ENCODE peak calls at places on chromosome 12, in six cellular contexts. One of them, this sample, is unnamed. For H3K4me1, the result is how much of the 10 kb centered on the place peaks cover.

GRCh38 chr12:130514149-130514551 is 176.5 kb downstream of the PIWIL1 start:
- DNase-seq in cardiac muscle cell: no peak
- DNase-seq in left ventricle myocardium inferior: no peak
- DNase-seq in fibroblast of lung: no peak
- DNase-seq in IMR-90: no peak
- DNase-seq in H9: peak
- DNase-seq in this sample: no peak

GRCh38 chr12:95102916-95103671 is 29.7 kb upstream of the NR2C1 start:
- DNase-seq in IMR-90: peak
- DNase-seq in left ventricle myocardium inferior: no peak
- DNase-seq in H9: no peak
- DNase-seq in cardiac muscle cell: peak
- DNase-seq in fibroblast of lung: peak
- DNase-seq in this sample: peak

GRCh38 chr12:10928746-10929286 is at the start of gene PRH2:
- DNase-seq in H9: no peak
- DNase-seq in left ventricle myocardium inferior: no peak
- DNase-seq in IMR-90: no peak
- DNase-seq in cardiac muscle cell: no peak
- DNase-seq in fibroblast of lung: no peak
- DNase-seq in this sample: no peak

GRCh38 chr12:112199136-112199535 is 73.8 kb downstream of the TRAFD1 start:
- DNase-seq in IMR-90: peak
- DNase-seq in cardiac muscle cell: no peak
- DNase-seq in left ventricle myocardium inferior: no peak
- DNase-seq in H9: no peak
- DNase-seq in fibroblast of lung: no peak
- DNase-seq in this sample: no peak

GRCh38 chr12:62632521-62632920 is 165.9 kb downstream of the MON2 start:
- DNase-seq in fibroblast of lung: peak
- DNase-seq in H9: peak
- DNase-seq in left ventricle myocardium inferior: peak
- DNase-seq in cardiac muscle cell: peak
- DNase-seq in IMR-90: no peak
- DNase-seq in this sample: peak

GRCh38 chr12:47102845-47103666 is 23.3 kb upstream of the AMIGO2 start:
- DNase-seq in H9: no peak
- DNase-seq in IMR-90: peak
- DNase-seq in cardiac muscle cell: peak
- DNase-seq in fibroblast of lung: peak
- DNase-seq in left ventricle myocardium inferior: no peak
- DNase-seq in this sample: peak

GRCh38 chr12:19489168-19489567 is 49.9 kb downstream of the AEBP2 start:
- DNase-seq in IMR-90: no peak
- DNase-seq in cardiac muscle cell: no peak
- DNase-seq in fibroblast of lung: no peak
- DNase-seq in H9: no peak
- DNase-seq in left ventricle myocardium inferior: no peak
- DNase-seq in this sample: no peak

GRCh38 chr12:57624441-57625220 is 8.4 kb downstream of the B4GALNT1 start:
- DNase-seq in H9: no peak
- DNase-seq in left ventricle myocardium inferior: no peak
- DNase-seq in cardiac muscle cell: no peak
- DNase-seq in fibroblast of lung: no peak
- DNase-seq in IMR-90: no peak
- DNase-seq in this sample: no peak

GRCh38 chr12:49105504-49106120 is 5.0 kb downstream of the LMBR1L start:
- DNase-seq in left ventricle myocardium inferior: peak
- DNase-seq in H9: no peak
- DNase-seq in cardiac muscle cell: peak
- DNase-seq in IMR-90: no peak
- DNase-seq in fibroblast of lung: peak
- DNase-seq in this sample: no peak

GRCh38 chr12:81297606-81298005 is 219.7 kb downstream of the ACSS3 start:
- DNase-seq in cardiac muscle cell: no peak
- DNase-seq in IMR-90: no peak
- DNase-seq in H9: no peak
- DNase-seq in fibroblast of lung: peak
- DNase-seq in left ventricle myocardium inferior: no peak
- DNase-seq in this sample: peak

GRCh38 chr12:98644712-98645571 is at the start of the genes APAF1 and IKBIP:
- DNase-seq in fibroblast of lung: peak
- DNase-seq in cardiac muscle cell: peak
- DNase-seq in IMR-90: peak
- DNase-seq in H9: peak
- DNase-seq in left ventricle myocardium inferior: peak
- DNase-seq in this sample: peak

GRCh38 chr12:116539361-116539771 is 19.8 kb upstream of the MAP1LC3B2 start:
- DNase-seq in IMR-90: peak
- DNase-seq in cardiac muscle cell: no peak
- DNase-seq in left ventricle myocardium inferior: no peak
- DNase-seq in H9: no peak
- DNase-seq in fibroblast of lung: peak
- DNase-seq in this sample: peak

GRCh38 chr12:106049546-106049945 is 89.2 kb downstream of the NUAK1 start:
- DNase-seq in fibroblast of lung: no peak
- DNase-seq in left ventricle myocardium inferior: no peak
- DNase-seq in IMR-90: no peak
- DNase-seq in cardiac muscle cell: no peak
- DNase-seq in H9: no peak
- DNase-seq in this sample: no peak

GRCh38 chr12:56078931-56079728 is 835 bp upstream of the ERBB3 start:
- DNase-seq in H9: peak
- DNase-seq in IMR-90: peak
- DNase-seq in left ventricle myocardium inferior: peak
- DNase-seq in cardiac muscle cell: peak
- DNase-seq in fibroblast of lung: peak
- DNase-seq in this sample: peak

GRCh38 chr12:104694161-104694560 is 237.4 kb downstream of the CHST11 start:
- DNase-seq in left ventricle myocardium inferior: no peak
- DNase-seq in IMR-90: no peak
- DNase-seq in fibroblast of lung: peak
- DNase-seq in cardiac muscle cell: peak
- DNase-seq in H9: no peak
- DNase-seq in this sample: peak

GRCh38 chr12:47820631-47821345 is 1.1 kb upstream of the HDAC7 start:
- DNase-seq in H9: peak
- DNase-seq in IMR-90: peak
- DNase-seq in cardiac muscle cell: peak
- DNase-seq in left ventricle myocardium inferior: peak
- DNase-seq in fibroblast of lung: peak
- DNase-seq in this sample: peak

GRCh38 chr12:5073838-5074237 is 30.2 kb downstream of the KCNA5 start:
- DNase-seq in IMR-90: peak
- DNase-seq in fibroblast of lung: no peak
- DNase-seq in cardiac muscle cell: peak
- DNase-seq in left ventricle myocardium inferior: no peak
- DNase-seq in H9: peak
- DNase-seq in this sample: no peak

GRCh38 chr12:53990311-53991076 is 5.5 kb downstream of the HOXC10 start:
- DNase-seq in fibroblast of lung: no peak
- DNase-seq in cardiac muscle cell: no peak
- DNase-seq in H9: no peak
- DNase-seq in IMR-90: no peak
- DNase-seq in left ventricle myocardium inferior: no peak
- DNase-seq in this sample: no peak

GRCh38 chr12:53987748-53988147 is 2.8 kb downstream of the HOXC10 start:
- DNase-seq in cardiac muscle cell: no peak
- DNase-seq in IMR-90: no peak
- DNase-seq in fibroblast of lung: no peak
- DNase-seq in H9: no peak
- DNase-seq in left ventricle myocardium inferior: no peak
- DNase-seq in this sample: no peak

GRCh38 chr12:53988519-53989226 is 3.7 kb downstream of the HOXC10 start:
- DNase-seq in left ventricle myocardium inferior: no peak
- DNase-seq in fibroblast of lung: no peak
- DNase-seq in H9: no peak
- DNase-seq in cardiac muscle cell: no peak
- DNase-seq in IMR-90: no peak
- DNase-seq in this sample: no peak

GRCh38 chr12:53991077-53991460 is 6.1 kb downstream of the HOXC10 start:
- DNase-seq in cardiac muscle cell: no peak
- DNase-seq in left ventricle myocardium inferior: no peak
- DNase-seq in fibroblast of lung: no peak
- DNase-seq in IMR-90: no peak
- DNase-seq in H9: no peak
- DNase-seq in this sample: no peak

GRCh38 chr12:53989227-53990113 is 4.5 kb downstream of the HOXC10 start:
- DNase-seq in fibroblast of lung: no peak
- DNase-seq in cardiac muscle cell: peak
- DNase-seq in H9: no peak
- DNase-seq in left ventricle myocardium inferior: no peak
- DNase-seq in IMR-90: peak
- DNase-seq in this sample: no peak
- TF ChIP-seq CTCF in fibroblast of lung: peak
- TF ChIP-seq CTCF in cardiac muscle cell: peak
- TF ChIP-seq CTCF in H9: peak
- TF ChIP-seq CTCF in left ventricle myocardium inferior: peak
- TF ChIP-seq CTCF in IMR-90: peak
- TF ChIP-seq CTCF in this sample: peak

DNA sequence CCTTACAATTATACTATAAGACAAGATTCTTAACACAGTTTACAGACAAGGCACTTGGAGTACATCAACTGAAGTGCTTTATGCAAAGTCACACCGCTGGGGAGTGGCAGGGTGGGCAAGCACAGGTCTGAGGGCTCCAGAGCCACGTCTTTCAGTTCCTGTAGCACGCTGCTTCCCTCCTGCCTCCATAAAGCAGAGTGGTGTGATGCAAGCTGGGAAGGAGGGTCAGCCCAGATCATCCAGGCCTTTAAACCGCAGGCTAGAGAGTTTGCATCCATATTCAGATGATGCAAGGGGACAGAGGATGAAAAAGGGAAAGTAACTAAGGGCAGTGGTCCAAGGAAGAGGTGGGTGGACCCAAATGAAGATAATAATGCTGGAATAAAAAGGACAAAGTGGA is 132.6 kb downstream of the ITPR2 start:
- DNase-seq in cardiac muscle cell: no peak
- DNase-seq in H9: no peak
- DNase-seq in IMR-90: no peak
- DNase-seq in fibroblast of lung: no peak
- DNase-seq in left ventricle myocardium inferior: no peak
- DNase-seq in this sample: no peak
- H3K4me1 ChIP-seq in cardiac muscle cell: under half
- H3K4me1 ChIP-seq in H9: under half
- H3K4me1 ChIP-seq in IMR-90: under half
- H3K4me1 ChIP-seq in fibroblast of lung: under half
- H3K4me1 ChIP-seq in left ventricle myocardium inferior: under half
- H3K4me1 ChIP-seq in this sample: under half

DNA sequence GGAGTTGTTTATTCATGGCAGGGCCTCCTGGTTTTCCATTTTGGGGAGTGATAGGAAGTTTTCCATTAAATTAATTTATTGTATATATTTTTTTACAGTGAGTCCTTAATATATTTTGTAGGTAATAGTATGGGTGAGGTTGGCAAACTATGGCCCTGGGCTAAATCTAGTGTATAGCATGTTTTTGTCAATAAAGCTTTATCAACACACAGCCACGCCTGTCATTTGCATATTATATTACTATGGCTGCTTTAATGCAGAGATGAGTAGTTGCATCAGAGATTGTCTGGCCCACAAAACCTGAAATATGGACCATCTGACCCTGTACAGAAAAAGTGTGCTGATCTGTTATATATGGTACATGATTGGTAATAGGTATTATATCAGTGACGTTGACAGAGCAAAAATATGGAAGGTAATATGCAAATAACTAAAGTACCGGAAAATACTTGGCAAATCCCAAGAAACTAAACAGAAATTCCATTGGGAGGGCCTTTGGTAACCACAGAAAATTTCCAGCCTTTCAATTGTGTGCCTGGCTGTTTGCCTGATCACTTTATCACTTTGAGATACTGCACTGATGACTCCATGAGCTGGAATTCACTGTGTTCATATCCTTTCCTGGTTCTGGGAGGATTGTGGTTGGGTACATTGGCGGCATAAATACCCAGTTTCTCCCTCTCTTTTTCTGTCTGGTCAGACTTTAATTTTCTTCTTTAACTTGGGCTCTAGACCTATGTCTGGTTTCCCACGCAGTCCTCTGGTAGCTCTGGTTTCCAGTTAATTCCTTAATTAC is 61.7 kb upstream of the RFLNA start:
- DNase-seq in fibroblast of lung: peak
- DNase-seq in cardiac muscle cell: peak
- DNase-seq in H9: no peak
- DNase-seq in IMR-90: peak
- DNase-seq in left ventricle myocardium inferior: no peak
- DNase-seq in this sample: peak
- TF ChIP-seq CTCF in fibroblast of lung: no peak
- TF ChIP-seq CTCF in cardiac muscle cell: no peak
- TF ChIP-seq CTCF in H9: no peak
- TF ChIP-seq CTCF in IMR-90: no peak
- TF ChIP-seq CTCF in left ventricle myocardium inferior: no peak
- TF ChIP-seq CTCF in this sample: no peak

GRCh38 chr12:6166808-6167207 is 33.4 kb upstream of the CD9 start:
- DNase-seq in H9: no peak
- DNase-seq in IMR-90: no peak
- DNase-seq in left ventricle myocardium inferior: no peak
- DNase-seq in fibroblast of lung: no peak
- DNase-seq in cardiac muscle cell: no peak
- DNase-seq in this sample: no peak

GRCh38 chr12:6169107-6169440 is 31.1 kb upstream of the CD9 start:
- DNase-seq in IMR-90: no peak
- DNase-seq in cardiac muscle cell: no peak
- DNase-seq in left ventricle myocardium inferior: no peak
- DNase-seq in H9: no peak
- DNase-seq in fibroblast of lung: no peak
- DNase-seq in this sample: no peak

GRCh38 chr12:6163554-6164060 is 36.6 kb upstream of the CD9 start:
- DNase-seq in fibroblast of lung: no peak
- DNase-seq in H9: no peak
- DNase-seq in IMR-90: no peak
- DNase-seq in cardiac muscle cell: no peak
- DNase-seq in left ventricle myocardium inferior: no peak
- DNase-seq in this sample: no peak

GRCh38 chr12:6167327-6168280 is 32.6 kb upstream of the CD9 start:
- DNase-seq in IMR-90: peak
- DNase-seq in fibroblast of lung: peak
- DNase-seq in H9: no peak
- DNase-seq in left ventricle myocardium inferior: no peak
- DNase-seq in cardiac muscle cell: peak
- DNase-seq in this sample: peak

DNA sequence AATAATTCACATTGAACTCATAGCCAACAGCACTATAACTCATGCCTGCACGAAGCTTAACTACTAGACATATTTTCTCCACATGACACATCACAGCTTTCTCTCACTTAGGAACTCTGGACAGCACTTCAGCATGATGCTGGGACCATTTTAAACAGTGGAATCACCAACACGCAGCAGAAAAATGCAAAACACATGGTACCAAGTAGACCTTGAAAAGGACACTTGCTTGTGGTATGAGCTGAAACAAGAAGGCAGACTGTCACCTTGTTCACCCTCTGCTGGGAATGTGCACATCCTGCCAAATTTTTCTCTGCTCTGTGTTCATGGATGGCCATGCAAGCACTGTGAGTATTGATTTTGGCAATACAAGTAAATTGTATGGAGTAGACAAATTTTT is 34.8 kb upstream of the CD9 start:
- DNase-seq in IMR-90: peak
- DNase-seq in fibroblast of lung: peak
- DNase-seq in H9: no peak
- DNase-seq in left ventricle myocardium inferior: no peak
- DNase-seq in cardiac muscle cell: no peak
- DNase-seq in this sample: peak
- H3K4me1 ChIP-seq in IMR-90: under half
- H3K4me1 ChIP-seq in fibroblast of lung: under half
- H3K4me1 ChIP-seq in H9: under half
- H3K4me1 ChIP-seq in left ventricle myocardium inferior: under half
- H3K4me1 ChIP-seq in cardiac muscle cell: under half
- H3K4me1 ChIP-seq in this sample: under half

This sample was measured in astrocyte.